ENCODE peak calls at places on chromosomes 6 and 20, in six cellular contexts. L is OCI-LY7; D is psoas muscle; M is CD4-positive, CD25-positive, alpha-beta regulatory T cell; C is A673; H is pancreas. G is an unnamed sample.

GRCh38 chr6:156699017-156699421 is 78.2 kb upstream of the ARID1B start:
- DNase-seq in C (no peak), L (no peak), H (no peak), D (no peak), M (no peak), G (no peak)

GRCh38 chr6:83057705-83058321 is 7.8 kb downstream of the UBE3D start:
- DNase-seq in D (no peak), L (peak; percentile 67), C (peak; percentile 80), H (no peak), M (no peak), G (no peak)

GRCh38 chr6:104887350-104887749 is 27.6 kb upstream of the HACE1 start:
- DNase-seq in D (no peak), H (no peak), L (peak; percentile 30), M (no peak), C (peak; percentile 60), G (no peak)

GRCh38 chr20:35129647-35130069 is 17.5 kb downstream of the EDEM2 start:
- DNase-seq in H (no peak), C (no peak), D (no peak), M (no peak), L (no peak), G (no peak)

GRCh38 chr6:52360601-52361346 is 1.2 kb upstream of the PAQR8 start:
- DNase-seq in C (no peak), L (no peak), M (no peak), H (no peak), D (no peak), G (no peak)

GRCh38 chr6:18307006-18307405 is 42.7 kb upstream of the DEK start:
- DNase-seq in D (no peak), M (no peak), L (no peak), C (peak; percentile 26), H (no peak), G (no peak)

GRCh38 chr6:85449388-85449817 is 480 bp upstream of the NT5E start:
- DNase-seq in M (no peak), C (peak; percentile 82), L (no peak), H (no peak), D (no peak), G (no peak)

GRCh38 chr6:71887006-71887743 is 825 bp downstream of the RIMS1 start:
- DNase-seq in M (no peak), L (no peak), C (no peak), D (peak; percentile 45), H (no peak), G (peak; percentile 60)

GRCh38 chr6:75611011-75611701 is 9.5 kb downstream of the SENP6 start:
- DNase-seq in H (no peak), M (no peak), C (no peak), D (no peak), L (no peak), G (no peak)

GRCh38 chr6:168774381-168774780 is 333.4 kb downstream of the SMOC2 start:
- DNase-seq in C (no peak), D (no peak), M (no peak), L (no peak), H (no peak), G (no peak)

GRCh38 chr6:44297063-44298038 is 15.8 kb downstream of the AARS2 start:
- DNase-seq in C (peak; percentile 62), L (no peak), D (peak; percentile 66), H (no peak), M (no peak), G (no peak)

GRCh38 chr6:124131259-124131658 is 327.6 kb downstream of the NKAIN2 start:
- DNase-seq in D (no peak), H (no peak), L (no peak), C (no peak), M (no peak), G (no peak)

GRCh38 chr20:47351643-47352331 is 4.7 kb downstream of the ZMYND8 start:
- DNase-seq in H (no peak), C (no peak), L (peak; percentile 64), M (no peak), D (no peak), G (no peak)

GRCh38 chr6:1162367-1163275 is 149.3 kb upstream of the FOXQ1 start:
- DNase-seq in L (no peak), H (no peak), M (no peak), D (no peak), C (no peak), G (no peak)

GRCh38 chr20:47843886-47844567 is 58.7 kb upstream of the SULF2 start:
- DNase-seq in M (no peak), D (no peak), H (no peak), C (no peak), L (no peak), G (no peak)

GRCh38 chr6:36803908-36804307 is 35.3 kb downstream of the CPNE5 start:
- DNase-seq in H (no peak), L (no peak), D (no peak), M (no peak), C (no peak), G (no peak)

GRCh38 chr6:77178821-77179220 is 284.5 kb downstream of the HTR1B start:
- DNase-seq in H (no peak), C (no peak), D (no peak), L (no peak), M (no peak), G (no peak)

GRCh38 chr6:81786159-81786558 is 33.7 kb upstream of the TENT5A start:
- DNase-seq in C (no peak), D (no peak), H (no peak), M (no peak), L (no peak), G (no peak)

GRCh38 chr20:23510000-23510590 is 19.2 kb downstream of the CST8 start:
- DNase-seq in M (no peak), D (no peak), H (no peak), L (no peak), C (no peak), G (no peak)

GRCh38 chr6:108944707-108945685 is 96.8 kb downstream of the ARMC2 start:
- DNase-seq in L (no peak), M (no peak), D (peak; percentile 68), C (no peak), H (no peak), G (no peak)

GRCh38 chr6:117615981-117616961 is 14.0 kb upstream of the GOPC start:
- DNase-seq in L (no peak), C (no peak), M (peak; percentile 27), D (no peak), H (no peak), G (no peak)

GRCh38 chr20:34042286-34042685 is 48.6 kb downstream of the RALY start:
- DNase-seq in D (no peak), C (no peak), M (no peak), H (no peak), L (no peak), G (no peak)

GRCh38 chr6:3737149-3737830 is 14.2 kb downstream of the PXDC1 start:
- DNase-seq in D (no peak), M (no peak), L (no peak), H (no peak), C (no peak), G (no peak)

GRCh38 chr20:59195316-59195993 is 31.8 kb downstream of the ZNF831 start:
- DNase-seq in L (no peak), C (no peak), H (no peak), D (no peak), M (no peak), G (no peak)

GRCh38 chr6:43635387-43636311 is at the start of gene MAD2L1BP:
- DNase-seq in C (peak; percentile 93), L (peak; percentile 89), H (peak; percentile 75), M (peak; percentile 78), D (peak; percentile 88), G (peak; percentile 93)

GRCh38 chr6:52749546-52750152 is 13.6 kb downstream of the GSTA2 start:
- DNase-seq in H (no peak), M (no peak), D (no peak), L (no peak), C (no peak), G (no peak)

DNA sequence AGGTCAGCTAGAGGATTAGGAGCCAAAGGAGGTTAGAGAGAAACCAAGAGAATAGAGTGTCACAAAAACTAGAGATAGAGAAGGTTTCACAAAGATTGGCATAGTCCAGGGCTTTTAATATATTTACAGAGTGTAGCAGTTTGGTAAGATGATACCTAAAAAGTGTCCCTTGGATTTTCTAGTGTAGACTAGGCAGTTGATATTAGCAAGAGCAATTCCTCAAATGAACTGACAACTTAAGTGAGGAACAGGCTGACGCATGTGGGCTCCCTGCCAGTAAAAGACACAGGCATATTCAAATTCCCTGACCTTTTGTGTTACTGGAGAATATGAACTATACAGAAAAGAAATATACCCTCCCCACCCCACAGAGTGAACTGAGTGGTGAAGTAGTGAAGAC is 40.1 kb downstream of the VTA1 start:
- DNase-seq in D (peak; percentile 55), L (no peak), M (no peak), H (no peak), C (peak; percentile 74), G (no peak)
- H3K36me3 ChIP-seq in D (no peaks in the 10 kb centered on the region), L (peaks cover 8% of the 10 kb centered on the region), M (peaks cover 24% of the 10 kb centered on the region), H (no peaks in the 10 kb centered on the region), C (no peaks in the 10 kb centered on the region), G (peaks cover 6% of the 10 kb centered on the region)

DNA sequence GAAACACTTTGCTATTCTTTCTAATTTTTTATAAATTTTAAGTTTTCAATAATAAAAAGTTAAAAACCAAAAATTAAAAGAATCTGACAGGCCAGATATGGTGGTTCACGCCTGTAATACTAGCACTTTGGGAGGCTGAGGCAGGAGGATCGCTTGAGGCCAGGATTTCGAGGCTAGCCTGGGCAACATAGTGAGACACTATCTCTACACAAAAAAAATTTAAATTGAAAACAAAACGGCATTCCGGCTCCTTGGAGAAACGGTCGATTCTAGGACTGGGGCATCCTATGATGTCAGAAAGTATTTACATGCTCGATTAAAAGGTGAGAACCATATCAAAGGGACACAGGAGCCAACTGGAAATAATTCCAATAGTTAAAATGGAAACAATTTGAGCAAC is 21.1 kb downstream of the HLA-E start:
- DNase-seq in C (no peak), M (no peak), H (no peak), D (no peak), L (no peak), G (no peak)
- H3K27ac ChIP-seq in C (no peak overlapping the region), M (peak overlapping the region; percentile 77), H (no peak overlapping the region), D (no peak overlapping the region), L (no peak overlapping the region), G (peak overlapping the region; percentile 55)

DNA sequence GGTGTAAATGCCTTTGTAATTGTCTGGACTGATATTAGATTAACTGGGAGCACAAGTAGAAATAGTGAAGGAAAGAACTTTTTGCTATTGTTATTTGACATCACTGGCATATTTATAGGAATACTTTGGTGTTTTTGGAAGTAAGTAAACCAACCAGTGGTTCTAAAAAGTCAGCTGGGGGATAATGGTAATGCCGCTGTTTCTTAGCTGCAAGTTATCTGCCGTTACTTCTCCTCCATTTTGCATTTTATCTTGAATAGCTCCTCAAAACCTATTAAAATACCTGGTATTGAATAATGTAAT is 3.8 kb downstream of the PTPN1 start:
- DNase-seq in D (no peak), L (no peak), H (no peak), C (no peak), M (no peak), G (no peak)
- H3K4me3 ChIP-seq in D (peak overlapping the region; percentile 99), L (no peak overlapping the region), H (no peak overlapping the region), C (no peak overlapping the region), M (peak overlapping the region; percentile 89), G (peak overlapping the region; percentile 75)

DNA sequence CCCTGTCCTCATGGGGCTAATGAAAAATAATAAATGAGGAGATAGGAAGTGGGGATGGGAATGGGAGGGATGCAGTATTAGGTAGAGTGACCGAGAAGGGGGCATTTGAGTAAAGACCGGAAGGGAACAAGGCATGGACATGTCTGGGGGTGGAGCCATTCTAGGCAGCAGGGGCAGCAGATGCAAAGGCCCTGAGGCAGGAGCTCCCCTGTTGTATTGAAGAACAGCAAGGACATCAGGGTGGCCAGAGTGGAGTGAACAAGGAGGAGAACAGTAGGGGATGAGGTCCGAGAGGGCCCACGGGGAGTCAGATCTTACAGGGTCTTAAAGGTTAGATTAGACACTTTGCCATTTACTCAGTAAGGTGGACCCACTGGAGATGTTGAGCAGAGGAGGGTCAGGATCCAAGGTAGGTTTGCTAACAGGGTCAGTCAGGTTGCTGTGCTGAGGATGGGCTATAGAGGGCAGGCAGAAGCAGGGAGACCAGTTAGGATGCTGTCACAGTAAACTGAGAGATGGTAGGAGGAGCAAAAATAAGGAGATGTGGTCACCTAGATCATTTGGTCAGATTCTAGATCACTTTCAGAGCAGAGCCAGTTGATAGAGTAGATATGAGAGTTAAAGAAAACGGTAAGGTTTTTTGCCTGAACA is 18.7 kb downstream of the TAF8 start:
- DNase-seq in M (no peak), H (no peak), C (no peak), D (no peak), L (no peak), G (peak; percentile 16)
- H3K36me3 ChIP-seq in M (peaks cover 83% of the 10 kb centered on the region), H (no peaks in the 10 kb centered on the region), C (peaks cover 16% of the 10 kb centered on the region), D (peaks cover 2% of the 10 kb centered on the region), L (peaks cover 84% of the 10 kb centered on the region), G (peaks cover 96% of the 10 kb centered on the region)

G was measured in upper lobe of right lung.